ENCODE peak calls at places on chromosomes 4 and X, in five cellular contexts. R is lower lobe of right lung; S is CD4-positive, CD25-positive, alpha-beta regulatory T cell; Z is aorta; E is stomach. U is an unnamed sample.
A peak's percentile ranks its signal among the peaks of the same experiment; 100 is the strongest.

GRCh38 chrX:22110729-22111494 is 78.8 kb downstream of the PHEX start:
- DNase-seq in R (no peak), S (no peak), Z (no peak), E (no peak), U (no peak)

GRCh38 chr4:37601527-37601926 is 84.6 kb downstream of the RELL1 start:
- DNase-seq in R (peak; percentile 59), S (no peak), Z (no peak), E (peak; percentile 68), U (peak; percentile 77)

GRCh38 chrX:107716045-107716684 is 59.4 kb downstream of the TSC22D3 start:
- DNase-seq in R (peak; percentile 54), S (peak; percentile 37), Z (peak; percentile 73), E (no peak), U (no peak)

GRCh38 chr4:122167369-122167768 is 15.2 kb downstream of the BLTP1 start:
- DNase-seq in R (no peak), S (no peak), Z (no peak), E (no peak), U (no peak)

GRCh38 chrX:154751121-154751668 is 318 bp upstream of the GAB3 start:
- DNase-seq in R (peak; percentile 45), S (peak; percentile 10), Z (no peak), E (no peak), U (no peak)

GRCh38 chr4:164357957-164358356 is 396.0 kb upstream of the SMIM31 start:
- DNase-seq in R (no peak), S (no peak), Z (no peak), E (no peak), U (no peak)

GRCh38 chrX:129115104-129115503 is 408.2 kb downstream of the SMARCA1 start:
- DNase-seq in R (no peak), S (no peak), Z (no peak), E (no peak), U (peak; percentile 62)

GRCh38 chrX:39915081-39915480 is 182.7 kb downstream of the BCOR start:
- DNase-seq in R (no peak), S (no peak), Z (peak; percentile 61), E (no peak), U (no peak)

GRCh38 chr4:3269105-3269927 is 20.4 kb downstream of the MSANTD1 start:
- DNase-seq in R (no peak), S (no peak), Z (no peak), E (peak; percentile 24), U (peak; percentile 26)

GRCh38 chr4:76108467-76109181 is 34.1 kb downstream of the ART3 start:
- DNase-seq in R (no peak), S (no peak), Z (no peak), E (no peak), U (no peak)

GRCh38 chrX:71095971-71096701 is 485 bp downstream of the FOXO4 start:
- DNase-seq in R (no peak), S (no peak), Z (peak; percentile 74), E (no peak), U (no peak)

GRCh38 chr4:120218981-120219380 is 152.3 kb upstream of the MAD2L1 start:
- DNase-seq in R (no peak), S (no peak), Z (no peak), E (no peak), U (no peak)

GRCh38 chr4:24266014-24266413 is 318.3 kb downstream of the DHX15 start:
- DNase-seq in R (no peak), S (no peak), Z (no peak), E (no peak), U (no peak)

GRCh38 chr4:10106421-10107039 is 10.1 kb downstream of the WDR1 start:
- DNase-seq in R (no peak), S (no peak), Z (peak; percentile 90), E (peak; percentile 54), U (no peak)

GRCh38 chr4:127370495-127371069 is 262.2 kb upstream of the INTU start:
- DNase-seq in R (no peak), S (no peak), Z (peak; percentile 76), E (peak; percentile 75), U (peak; percentile 1)

GRCh38 chr4:41144812-41145211 is 69.5 kb downstream of the APBB2 start:
- DNase-seq in R (no peak), S (no peak), Z (no peak), E (no peak), U (peak; percentile 81)

GRCh38 chr4:41145571-41146078 is 68.7 kb downstream of the APBB2 start:
- DNase-seq in R (no peak), S (no peak), Z (no peak), E (no peak), U (no peak)

GRCh38 chr4:41142356-41142755 is 72.0 kb downstream of the APBB2 start:
- DNase-seq in R (no peak), S (no peak), Z (no peak), E (peak; percentile 53), U (no peak)

GRCh38 chr4:41142946-41143720 is 71.2 kb downstream of the APBB2 start:
- DNase-seq in R (no peak), S (no peak), Z (no peak), E (peak; percentile 62), U (no peak)

GRCh38 chr4:41143721-41144379 is 70.5 kb downstream of the APBB2 start:
- DNase-seq in R (no peak), S (no peak), Z (no peak), E (no peak), U (no peak)
- H3K4me1 ChIP-seq in R (peaks cover 50% of the 10 kb centered on the region), S (no peaks in the 10 kb centered on the region), Z (peaks cover 29% of the 10 kb centered on the region), E (peaks cover 58% of the 10 kb centered on the region), U (peaks cover 39% of the 10 kb centered on the region)

DNA sequence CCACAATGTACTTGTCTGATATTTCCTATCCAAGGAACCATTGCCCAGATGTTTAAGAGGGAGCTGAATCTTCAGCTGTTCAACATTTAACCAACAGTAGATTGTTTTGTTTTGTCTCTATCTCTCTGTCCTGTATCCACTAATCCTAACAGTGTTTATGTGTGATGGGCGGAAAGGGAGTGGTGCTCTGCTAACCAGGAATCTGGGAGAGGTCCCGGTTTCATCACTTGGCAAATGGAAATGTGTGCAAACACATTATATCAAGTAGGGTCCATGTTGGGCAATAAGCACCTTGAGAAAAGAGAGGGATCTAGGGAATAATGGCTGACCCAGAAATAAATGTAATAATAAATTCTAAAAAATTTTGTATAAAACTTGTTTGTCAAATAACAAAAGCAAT is 56.0 kb downstream of the EMCN start:
- DNase-seq in R (no peak), S (no peak), Z (no peak), E (no peak), U (no peak)
- H3K4me1 ChIP-seq in R (no peaks in the 10 kb centered on the region), S (no peaks in the 10 kb centered on the region), Z (no peaks in the 10 kb centered on the region), E (no peaks in the 10 kb centered on the region), U (no peaks in the 10 kb centered on the region)

GRCh38 chr4:88814043-88814617 is 116.5 kb upstream of the NAP1L5 start:
- DNase-seq in R (no peak), S (no peak), Z (no peak), E (peak; percentile 39), U (no peak)
- H3K4me1 ChIP-seq in R (peaks cover 42% of the 10 kb centered on the region), S (no peaks in the 10 kb centered on the region), Z (peaks cover 6% of the 10 kb centered on the region), E (peaks cover 14% of the 10 kb centered on the region), U (no peaks in the 10 kb centered on the region)

GRCh38 chrX:133922390-133922772 is 63.0 kb downstream of the GPC3 start:
- DNase-seq in R (no peak), S (no peak), Z (no peak), E (no peak), U (no peak)

GRCh38 chrX:133923548-133923947 is 61.8 kb downstream of the GPC3 start:
- DNase-seq in R (no peak), S (no peak), Z (no peak), E (no peak), U (no peak)

GRCh38 chrX:133924548-133924947 is 60.8 kb downstream of the GPC3 start:
- DNase-seq in R (no peak), S (no peak), Z (no peak), E (no peak), U (no peak)

GRCh38 chrX:133921764-133922389 is 63.5 kb downstream of the GPC3 start:
- DNase-seq in R (peak; percentile 43), S (no peak), Z (no peak), E (peak; percentile 72), U (peak; percentile 59)

GRCh38 chrX:133923113-133923512 is 62.3 kb downstream of the GPC3 start:
- DNase-seq in R (no peak), S (peak; percentile 21), Z (no peak), E (no peak), U (no peak)
- H3K4me1 ChIP-seq in R (no peaks in the 10 kb centered on the region), S (peaks cover 7% of the 10 kb centered on the region), Z (no peaks in the 10 kb centered on the region), E (no peaks in the 10 kb centered on the region), U (peaks cover 4% of the 10 kb centered on the region)

GRCh38 chrX:119757979-119758681 is at the start of gene SOWAHD:
- DNase-seq in R (peak; percentile 63), S (peak; percentile 16), Z (no peak), E (peak; percentile 55), U (peak; percentile 75)

GRCh38 chrX:119753639-119754257 is 4.6 kb upstream of the SOWAHD start:
- DNase-seq in R (no peak), S (peak; percentile 81), Z (no peak), E (no peak), U (no peak)

GRCh38 chrX:119756926-119757635 is 1.3 kb upstream of the SOWAHD start:
- DNase-seq in R (no peak), S (no peak), Z (no peak), E (peak; percentile 46), U (no peak)

GRCh38 chrX:119757646-119757978 is 776 bp upstream of the SOWAHD start:
- DNase-seq in R (no peak), S (no peak), Z (no peak), E (no peak), U (no peak)

GRCh38 chrX:119755981-119756533 is 2.3 kb upstream of the SOWAHD start:
- DNase-seq in R (peak; percentile 51), S (peak; percentile 55), Z (no peak), E (peak; percentile 29), U (no peak)
- H3K4me1 ChIP-seq in R (no peaks in the 10 kb centered on the region), S (peaks cover 46% of the 10 kb centered on the region), Z (no peaks in the 10 kb centered on the region), E (no peaks in the 10 kb centered on the region), U (no peaks in the 10 kb centered on the region)

DNA sequence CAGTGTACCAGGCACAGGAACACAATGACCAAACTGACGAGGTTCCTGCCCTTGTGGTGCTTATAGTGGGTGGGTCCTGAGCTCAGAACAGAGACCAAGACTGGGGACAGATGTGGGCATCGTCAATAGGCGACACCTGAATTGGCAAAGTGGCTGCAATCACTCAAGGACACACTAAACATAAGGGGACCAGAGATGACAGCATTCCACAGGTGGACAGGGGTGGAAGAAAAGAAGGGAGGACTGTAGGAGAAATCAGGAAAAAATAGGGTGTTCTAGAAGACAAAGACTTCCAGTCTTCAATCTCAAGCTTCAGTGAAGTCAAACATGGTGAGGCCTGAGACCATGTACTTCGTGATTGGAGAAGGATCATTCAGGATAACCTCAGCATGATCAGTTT is 5.8 kb downstream of the SH3KBP1 start:
- DNase-seq in R (no peak), S (no peak), Z (no peak), E (no peak), U (no peak)
- H3K4me1 ChIP-seq in R (peaks cover 6% of the 10 kb centered on the region), S (peaks cover 10% of the 10 kb centered on the region), Z (no peaks in the 10 kb centered on the region), E (no peaks in the 10 kb centered on the region), U (no peaks in the 10 kb centered on the region)

GRCh38 chr4:51880016-51880915 is 37.3 kb downstream of the DCUN1D4 start:
- DNase-seq in R (no peak), S (no peak), Z (no peak), E (no peak), U (no peak)
- H3K4me1 ChIP-seq in R (no peaks in the 10 kb centered on the region), S (no peaks in the 10 kb centered on the region), Z (no peaks in the 10 kb centered on the region), E (no peaks in the 10 kb centered on the region), U (peaks cover 16% of the 10 kb centered on the region)